ENCODE peak calls at places on chromosomes 1 and 21, in nine cellular contexts. H is upper lobe of left lung; N is BE2C; V is tibial nerve; E is aorta; L is lower lobe of right lung; O is colonic mucosa; T is breast epithelium; K is naive thymus-derived CD4-positive, alpha-beta T cell. G is an unnamed sample. For H3K27me3 and H3K9me3, the result is how much of the 10 kb centered on the place peaks cover.

GRCh38 chr1:225996946-225997545 is 2.1 kb downstream of the SDE2 start:
- DNase-seq in H (no peak), N (no peak), V (no peak), E (no peak), L (no peak), O (no peak), T (no peak), K (no peak), G (no peak)

GRCh38 chr1:3423245-3423829 is 31.1 kb upstream of the ARHGEF16 start:
- DNase-seq in H (peak), N (no peak), V (no peak), E (peak), L (peak), O (peak), T (no peak), K (no peak), G (no peak)

GRCh38 chr21:46393941-46394818 is 64.5 kb upstream of the DIP2A start:
- DNase-seq in H (no peak), N (no peak), V (no peak), E (no peak), L (no peak), O (no peak), T (no peak), K (no peak), G (no peak)

GRCh38 chr1:170711682-170712081 is 47.8 kb downstream of the PRRX1 start:
- DNase-seq in H (no peak), N (no peak), V (no peak), E (no peak), L (no peak), O (no peak), T (no peak), K (no peak), G (no peak)

GRCh38 chr1:78070758-78071157 is 25.0 kb downstream of the GIPC2 start:
- DNase-seq in H (no peak), N (no peak), V (no peak), E (no peak), L (no peak), O (no peak), T (no peak), K (no peak), G (peak)

GRCh38 chr1:51214615-51215131 is 21.4 kb upstream of the RNF11 start:
- DNase-seq in H (no peak), N (no peak), V (no peak), E (no peak), L (no peak), O (no peak), T (no peak), K (no peak), G (peak)

GRCh38 chr1:12031039-12031980 is 12.0 kb downstream of the MIIP start:
- DNase-seq in H (peak), N (peak), V (no peak), E (no peak), L (peak), O (peak), T (no peak), K (no peak), G (peak)

GRCh38 chr1:109277434-109278204 is 5.3 kb downstream of the PSRC1 start:
- DNase-seq in H (peak), N (peak), V (peak), E (peak), L (peak), O (peak), T (peak), K (no peak), G (peak)

GRCh38 chr1:18415448-18415960 is 65.2 kb upstream of the KLHDC7A start:
- DNase-seq in H (no peak), N (no peak), V (no peak), E (no peak), L (no peak), O (no peak), T (no peak), K (no peak), G (no peak)

GRCh38 chr1:66791621-66792610 is 9.2 kb downstream of the INSL5 start:
- DNase-seq in H (no peak), N (no peak), V (no peak), E (no peak), L (no peak), O (no peak), T (no peak), K (no peak), G (no peak)

GRCh38 chr1:201002510-201002909 is 21.0 kb downstream of the KIF21B start:
- DNase-seq in H (no peak), N (no peak), V (no peak), E (no peak), L (no peak), O (peak), T (no peak), K (no peak), G (no peak)

GRCh38 chr1:115069186-115069585 is 20.1 kb downstream of the TSPAN2 start:
- DNase-seq in H (no peak), N (no peak), V (no peak), E (peak), L (no peak), O (no peak), T (no peak), K (no peak), G (peak)

GRCh38 chr1:44568128-44568900 is 106.0 kb downstream of the TMEM53 start:
- DNase-seq in H (no peak), N (no peak), V (no peak), E (no peak), L (no peak), O (no peak), T (no peak), K (no peak), G (no peak)

GRCh38 chr21:30233228-30233627 is 17.3 kb upstream of the CLDN8 start:
- DNase-seq in H (no peak), N (no peak), V (no peak), E (no peak), L (no peak), O (no peak), T (no peak), K (no peak), G (no peak)

GRCh38 chr1:159881930-159882839 is 17.8 kb downstream of the CFAP45 start:
- DNase-seq in H (peak), N (peak), V (peak), E (peak), L (peak), O (peak), T (peak), K (no peak), G (peak)

GRCh38 chr21:37168666-37169065 is 95.6 kb downstream of the TTC3 start:
- DNase-seq in H (no peak), N (no peak), V (no peak), E (no peak), L (no peak), O (no peak), T (no peak), K (no peak), G (no peak)

GRCh38 chr21:38386967-38387366 is 111.3 kb downstream of the ERG start:
- DNase-seq in H (no peak), N (no peak), V (no peak), E (no peak), L (no peak), O (no peak), T (no peak), K (no peak), G (no peak)

GRCh38 chr1:186662752-186663151 is 17.5 kb downstream of the PTGS2 start:
- DNase-seq in H (no peak), N (no peak), V (no peak), E (no peak), L (no peak), O (no peak), T (no peak), K (no peak), G (peak)

GRCh38 chr1:205348559-205349477 is 7.9 kb downstream of the KLHDC8A start:
- DNase-seq in H (no peak), N (peak), V (no peak), E (no peak), L (no peak), O (no peak), T (no peak), K (no peak), G (no peak)

GRCh38 chr1:205346956-205347574 is 9.7 kb downstream of the KLHDC8A start:
- DNase-seq in H (no peak), N (no peak), V (no peak), E (no peak), L (no peak), O (no peak), T (no peak), K (no peak), G (no peak)

GRCh38 chr1:205343431-205344009 is 13.2 kb downstream of the KLHDC8A start:
- DNase-seq in H (no peak), N (peak), V (no peak), E (no peak), L (no peak), O (no peak), T (no peak), K (no peak), G (no peak)

GRCh38 chr1:205344010-205344808 is 12.5 kb downstream of the KLHDC8A start:
- DNase-seq in H (no peak), N (peak), V (no peak), E (no peak), L (peak), O (peak), T (no peak), K (peak), G (peak)

DNA sequence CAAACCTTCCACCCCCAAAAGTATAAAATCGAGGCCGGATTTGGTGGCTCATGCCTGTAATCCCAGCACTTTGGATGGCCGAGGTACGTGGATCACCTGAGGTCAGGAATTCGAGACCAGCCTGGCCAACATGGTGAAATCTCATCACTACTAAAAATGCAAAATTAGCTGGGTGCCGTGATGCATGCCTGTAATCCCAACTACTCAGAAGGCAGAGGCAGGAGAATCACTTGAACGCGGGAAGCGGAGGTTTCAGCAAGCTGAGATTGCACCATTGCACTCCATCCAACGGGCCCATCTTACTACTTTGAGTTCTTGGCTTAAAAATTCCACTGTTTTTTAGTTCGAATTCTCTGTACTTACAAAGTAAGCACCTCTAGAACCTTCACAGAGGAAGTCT is 11.0 kb downstream of the KLHDC8A start:
- DNase-seq in H (no peak), N (no peak), V (no peak), E (no peak), L (no peak), O (no peak), T (no peak), K (no peak), G (no peak)
- H3K27me3 ChIP-seq in H (under half), N (under half), V (half or more), E (under half), L (under half), O (under half), T (under half), K (under half), G (under half)

DNA sequence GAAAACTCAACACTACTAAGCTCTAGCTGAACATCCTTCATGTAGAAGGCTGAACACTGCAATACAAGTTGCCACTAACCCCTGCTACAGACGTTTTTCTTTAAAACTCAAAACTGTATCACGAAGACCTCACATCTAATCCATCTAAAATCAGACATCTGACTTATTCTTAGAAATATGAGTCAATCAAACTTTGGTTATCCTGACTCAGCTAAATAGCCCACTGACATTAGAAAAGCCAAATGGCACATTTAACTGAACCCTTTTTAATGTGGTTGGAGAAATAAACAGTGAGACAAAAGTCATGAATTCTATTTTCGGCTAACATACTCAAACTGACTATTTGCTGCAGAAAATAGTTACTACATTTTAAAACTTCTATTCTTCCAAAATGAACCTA is 35.6 kb downstream of the WLS start:
- DNase-seq in H (no peak), N (no peak), V (no peak), E (no peak), L (no peak), O (no peak), T (no peak), K (no peak), G (no peak)
- H3K4me3 ChIP-seq in H (no peak), N (no peak), V (no peak), E (no peak), L (no peak), O (no peak), T (no peak), K (no peak), G (no peak)

DNA sequence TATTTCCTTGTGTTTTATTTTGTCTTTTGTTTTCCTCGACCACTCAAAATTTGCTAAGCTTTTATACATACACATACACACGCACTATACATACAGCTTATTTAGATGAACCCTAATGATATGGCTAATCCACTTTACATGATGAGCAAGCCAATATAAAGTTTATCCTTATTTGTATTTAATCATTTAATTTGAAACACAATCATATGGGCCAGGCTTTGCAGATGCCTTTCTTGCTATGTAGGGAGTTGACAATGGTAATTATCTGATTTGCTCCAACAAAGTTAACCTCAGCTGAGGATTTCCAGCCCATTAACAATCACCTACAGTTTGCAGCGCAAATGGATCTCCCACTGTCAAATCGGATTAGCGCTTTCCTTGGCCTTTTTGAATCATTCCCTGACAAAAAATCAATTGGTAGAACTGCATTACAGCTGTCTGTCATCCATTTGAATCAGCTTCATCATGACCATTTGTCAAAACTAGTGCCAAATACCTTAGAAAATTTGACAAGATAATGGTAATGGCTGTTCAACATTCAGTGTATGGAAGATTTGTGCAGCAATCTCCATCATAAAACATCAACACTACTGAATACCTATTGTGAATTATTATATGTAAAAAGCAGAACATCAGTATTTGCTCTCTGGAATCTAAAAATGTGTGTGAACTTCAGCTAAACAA is 352.6 kb downstream of the MRPL39 start:
- DNase-seq in H (no peak), N (peak), V (no peak), E (no peak), L (no peak), O (no peak), T (no peak), K (no peak), G (no peak)
- H3K9me3 ChIP-seq in H (under half), N (under half), V (under half), E (under half), L (under half), O (under half), T (under half), K (under half), G (under half)

GRCh38 chr1:166971252-166971651 is 4.1 kb downstream of the ILDR2 start:
- DNase-seq in H (no peak), N (no peak), V (no peak), E (no peak), L (no peak), O (no peak), T (no peak), K (no peak), G (no peak)
- H3K27me3 ChIP-seq in H (under half), N (under half), V (under half), E (under half), L (under half), O (under half), T (under half), K (under half), G (half or more)

DNA sequence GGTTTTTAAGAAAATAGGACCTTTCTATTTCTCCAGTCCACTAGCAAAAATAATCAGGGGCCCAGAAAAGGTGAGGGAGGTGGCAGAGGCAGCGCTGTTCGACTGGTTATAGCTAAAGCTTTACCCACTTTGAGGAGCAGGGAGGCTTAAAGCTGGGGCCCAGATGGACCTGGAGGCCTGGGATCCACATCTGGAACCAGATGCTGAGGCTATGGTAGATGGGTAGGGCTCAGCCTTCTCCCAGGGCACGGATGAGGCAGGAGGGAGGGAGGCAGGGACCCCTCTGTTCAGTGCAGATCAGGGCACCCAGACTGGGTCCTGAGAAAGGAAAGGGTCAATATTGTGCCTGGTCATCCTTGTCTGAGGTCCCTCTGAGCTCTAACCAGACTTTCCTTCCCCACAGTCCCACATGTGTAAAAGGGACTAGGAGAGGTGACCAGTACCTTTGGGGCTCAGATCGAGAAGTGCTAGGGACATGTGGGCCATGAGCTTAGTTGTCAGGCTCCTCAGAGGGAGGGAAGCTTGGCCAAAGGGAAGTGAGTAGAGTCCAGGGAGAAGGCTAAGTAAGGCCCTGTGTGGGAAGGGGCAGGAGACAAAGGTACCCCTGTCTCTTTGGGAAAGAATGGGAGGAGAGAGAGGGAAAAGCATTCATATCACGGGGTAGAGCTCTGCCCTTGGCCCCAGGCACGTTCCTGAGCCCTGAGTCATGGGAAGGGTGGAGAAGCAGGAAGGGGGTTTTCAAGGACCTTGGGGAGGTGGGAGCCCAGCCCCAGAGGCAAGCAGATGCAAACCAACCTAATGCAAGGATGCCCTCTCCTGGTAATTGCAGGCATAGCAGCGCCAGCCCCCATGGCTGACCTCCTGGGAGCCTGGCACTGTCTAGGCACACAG is 15.4 kb downstream of the LMNA start:
- DNase-seq in H (peak), N (peak), V (peak), E (peak), L (peak), O (peak), T (peak), K (peak), G (peak)
- H3K4me3 ChIP-seq in H (no peak), N (no peak), V (no peak), E (no peak), L (peak), O (no peak), T (peak), K (no peak), G (peak)

GRCh38 chr21:15367061-15367626 is 302.3 kb upstream of the NRIP1 start:
- DNase-seq in H (no peak), N (no peak), V (no peak), E (no peak), L (no peak), O (no peak), T (no peak), K (no peak), G (no peak)

GRCh38 chr21:15365751-15366392 is 301.1 kb upstream of the NRIP1 start:
- DNase-seq in H (no peak), N (no peak), V (no peak), E (no peak), L (no peak), O (no peak), T (no peak), K (no peak), G (no peak)

GRCh38 chr21:15370576-15370975 is 305.8 kb upstream of the NRIP1 start:
- DNase-seq in H (no peak), N (no peak), V (no peak), E (no peak), L (no peak), O (no peak), T (no peak), K (no peak), G (no peak)
- H3K9me3 ChIP-seq in H (under half), N (under half), V (under half), E (under half), L (under half), O (under half), T (under half), K (under half), G (under half)

G was measured in MG63.